ENCODE peak calls at places on chromosomes 16 and 17, in four cellular contexts. A is AG10803, J is HL-60, V is H1. K is an unnamed sample.

GRCh38 chr17:4886830-4887229 is 12.5 kb upstream of the C17orf107 start:
- DNase-seq in A (no peak), J (no peak), V (no peak), K (no peak)

GRCh38 chr16:12463961-12464360 is 339.7 kb downstream of the CPPED1 start:
- DNase-seq in A (no peak), J (no peak), V (no peak), K (no peak)

GRCh38 chr17:54007855-54008254 is 185.1 kb downstream of the KIF2B start:
- DNase-seq in A (no peak), J (no peak), V (no peak), K (no peak)

GRCh38 chr17:75864448-75864871 is 9.3 kb upstream of the WBP2 start:
- DNase-seq in A (peak), J (peak), V (no peak), K (peak)

GRCh38 chr17:6177941-6178694 is 107.9 kb downstream of the WSCD1 start:
- DNase-seq in A (no peak), J (no peak), V (no peak), K (no peak)

GRCh38 chr16:11005611-11005975 is 61.2 kb downstream of the CLEC16A start:
- DNase-seq in A (peak), J (no peak), V (no peak), K (peak)

GRCh38 chr16:26050489-26050888 is 358.7 kb downstream of the HS3ST4 start:
- DNase-seq in A (no peak), J (no peak), V (no peak), K (no peak)

GRCh38 chr16:29665294-29666077 is 2.4 kb downstream of the SPN start:
- DNase-seq in A (no peak), J (peak), V (no peak), K (no peak)

GRCh38 chr17:80821546-80821945 is 170.1 kb upstream of the CHMP6 start:
- DNase-seq in A (no peak), J (no peak), V (no peak), K (no peak)

GRCh38 chr16:74451951-74452758 is 30.9 kb upstream of the CLEC18B start:
- DNase-seq in A (no peak), J (no peak), V (no peak), K (no peak)

GRCh38 chr17:15108992-15109391 is 156.1 kb downstream of the PMP22 start:
- DNase-seq in A (no peak), J (no peak), V (no peak), K (no peak)

GRCh38 chr16:48720266-48720665 is 110.3 kb upstream of the N4BP1 start:
- DNase-seq in A (no peak), J (no peak), V (peak), K (peak)

GRCh38 chr16:14310519-14310991 is 239.4 kb downstream of the MRTFB start:
- DNase-seq in A (peak), J (no peak), V (no peak), K (no peak)

GRCh38 chr17:82022981-82023446 is at the start of gene LRRC45:
- DNase-seq in A (peak), J (peak), V (peak), K (peak)

GRCh38 chr16:67022531-67023214 is 6.3 kb upstream of the CBFB start:
- DNase-seq in A (peak), J (no peak), V (no peak), K (no peak)

GRCh38 chr16:21211486-21211885 is at the start of gene ZP2:
- DNase-seq in A (no peak), J (no peak), V (no peak), K (no peak)

GRCh38 chr16:20166531-20167235 is 93.0 kb upstream of the GPR139 start:
- DNase-seq in A (no peak), J (no peak), V (no peak), K (no peak)

GRCh38 chr17:81966343-81967243 is 5.6 kb upstream of the NOTUM start:
- DNase-seq in A (peak), J (peak), V (no peak), K (no peak)

GRCh38 chr17:930258-930657 is 49.3 kb downstream of the NXN start:
- DNase-seq in A (no peak), J (no peak), V (no peak), K (no peak)

GRCh38 chr17:13587487-13588338 is 14.0 kb downstream of the HS3ST3A1 start:
- DNase-seq in A (peak), J (no peak), V (no peak), K (no peak)

GRCh38 chr17:21689604-21690003 is 2.7 kb upstream of the KCNJ18 start:
- DNase-seq in A (peak), J (no peak), V (no peak), K (peak)

GRCh38 chr17:32627233-32628008 is 140.6 kb downstream of the CDK5R1 start:
- DNase-seq in A (peak), J (no peak), V (peak), K (peak)

GRCh38 chr17:45050680-45051059 is 762 bp downstream of the DCAKD start:
- DNase-seq in A (no peak), J (peak), V (no peak), K (no peak)

GRCh38 chr16:27383511-27384243 is 18.3 kb upstream of the IL21R start:
- DNase-seq in A (no peak), J (peak), V (no peak), K (no peak)

GRCh38 chr17:51056813-51057510 is 63.7 kb downstream of the SPAG9 start:
- DNase-seq in A (peak), J (peak), V (no peak), K (peak)

GRCh38 chr17:43732961-43733360 is 25.6 kb downstream of the SOST start:
- DNase-seq in A (peak), J (no peak), V (no peak), K (peak)

GRCh38 chr16:2809149-2809760 is 7.8 kb upstream of the PRSS21 start:
- DNase-seq in A (no peak), J (no peak), V (no peak), K (no peak)

GRCh38 chr17:34616148-34616547 is 36.8 kb downstream of the TMEM132E start:
- DNase-seq in A (no peak), J (no peak), V (no peak), K (no peak)

GRCh38 chr17:11296994-11297393 is 56.0 kb downstream of the SHISA6 start:
- DNase-seq in A (no peak), J (no peak), V (no peak), K (no peak)

GRCh38 chr17:27009087-27009486 is 284.8 kb upstream of the WSB1 start:
- DNase-seq in A (no peak), J (no peak), V (no peak), K (no peak)

DNA sequence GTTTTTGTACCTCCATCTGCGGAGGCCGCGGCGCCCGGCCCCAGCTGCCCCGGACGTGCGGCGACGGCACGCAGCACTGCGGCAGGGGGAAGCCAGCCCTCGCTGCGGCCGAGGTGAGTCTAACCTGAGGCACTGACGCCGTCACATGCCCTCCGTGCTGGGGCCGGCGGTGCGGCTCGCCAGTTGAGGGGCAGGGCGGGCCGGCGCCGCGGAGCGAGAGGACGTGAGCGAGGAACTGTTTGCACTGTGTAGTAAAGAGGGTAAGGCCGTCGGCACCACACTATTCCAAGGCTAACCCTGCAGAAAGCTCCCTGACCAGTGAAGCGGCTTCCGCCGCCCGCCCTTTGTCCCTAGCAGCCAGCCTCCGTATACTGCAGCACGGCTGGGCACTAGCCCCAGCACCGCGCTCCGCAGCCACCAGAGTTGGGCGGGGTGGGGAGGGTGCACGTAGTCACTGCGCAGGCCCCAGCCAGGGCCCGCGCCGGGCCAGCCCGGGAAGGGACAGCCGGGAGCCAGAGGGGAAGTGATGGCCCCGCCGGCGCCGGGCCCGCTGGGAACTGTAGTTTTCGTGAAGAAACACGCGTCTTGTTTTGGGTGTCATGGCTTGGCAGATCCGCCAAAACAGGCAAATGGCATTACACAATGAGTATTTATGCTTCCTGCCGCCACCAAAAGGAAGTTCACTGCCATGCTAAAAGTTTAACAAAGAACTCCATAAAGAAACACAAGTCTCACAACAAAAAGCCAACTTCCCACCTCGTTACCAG is 580 bp upstream of the KANSL1 start:
- DNase-seq in A (peak), J (peak), V (peak), K (peak)
- TF ChIP-seq CTCF in A (peak), J (no peak), V (peak), K (peak)

DNA sequence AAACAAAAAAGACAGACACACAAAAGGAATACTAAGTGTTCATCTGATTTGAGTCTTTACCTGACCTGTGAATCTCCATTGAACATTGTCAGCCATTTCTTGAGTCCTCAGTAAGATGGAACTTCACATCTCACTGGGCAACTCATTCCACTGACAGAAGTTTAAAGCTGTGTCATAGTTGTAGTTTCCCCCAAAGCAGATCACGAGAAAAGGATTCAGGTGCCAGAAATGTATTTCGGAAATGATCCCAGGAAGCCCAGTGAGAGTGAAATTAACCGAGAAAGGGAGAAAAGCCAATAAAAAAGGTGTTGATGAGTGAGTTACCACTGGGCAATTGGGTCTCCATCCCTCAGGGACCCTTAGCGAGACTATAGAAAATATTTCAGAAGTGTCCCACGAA is 6.5 kb downstream of the CHD9 start:
- DNase-seq in A (no peak), J (no peak), V (no peak), K (no peak)
- H3K4me3 ChIP-seq in A (no peak), J (no peak), V (no peak), K (no peak)

GRCh38 chr17:41061969-41062368 is 2.1 kb upstream of the KRTAP2-3 start:
- DNase-seq in A (peak), J (no peak), V (no peak), K (peak)
- TF ChIP-seq CTCF in A (peak), J (no peak), V (no peak), K (no peak)

GRCh38 chr16:15975172-15975571 is 25.8 kb downstream of the ABCC1 start:
- DNase-seq in A (no peak), J (no peak), V (no peak), K (no peak)
- H3K4me3 ChIP-seq in A (no peak), J (no peak), V (no peak), K (no peak)

GRCh38 chr16:87836346-87836843 is 32.9 kb downstream of the SLC7A5 start:
- DNase-seq in A (no peak), J (no peak), V (no peak), K (no peak)
- TF ChIP-seq CTCF in A (no peak), J (no peak), V (no peak), K (no peak)

GRCh38 chr16:46973457-46974324 is at the start of gene DNAJA2:
- DNase-seq in A (peak), J (peak), V (peak), K (peak)

GRCh38 chr16:46972971-46973456 is 460 bp downstream of the DNAJA2 start:
- DNase-seq in A (no peak), J (no peak), V (no peak), K (peak)

GRCh38 chr16:46975165-46975564 is 1.7 kb upstream of the DNAJA2 start:
- DNase-seq in A (no peak), J (no peak), V (no peak), K (no peak)

GRCh38 chr16:46975908-46976470 is 2.5 kb upstream of the DNAJA2 start:
- DNase-seq in A (no peak), J (no peak), V (no peak), K (no peak)

GRCh38 chr16:46974352-46974751 is 878 bp upstream of the DNAJA2 start:
- DNase-seq in A (peak), J (peak), V (no peak), K (peak)
- H3K4me3 ChIP-seq in A (peak), J (peak), V (peak), K (peak)

GRCh38 chr17:40815381-40815780 is 7.0 kb downstream of the KRT10 start:
- DNase-seq in A (no peak), J (no peak), V (no peak), K (no peak)

GRCh38 chr17:40810505-40810904 is 10.7 kb upstream of the KRT28 start:
- DNase-seq in A (no peak), J (no peak), V (no peak), K (peak)

GRCh38 chr17:40813804-40814203 is 8.6 kb downstream of the KRT10 start:
- DNase-seq in A (no peak), J (no peak), V (no peak), K (peak)

GRCh38 chr17:40809721-40810421 is 10.1 kb upstream of the KRT28 start:
- DNase-seq in A (peak), J (no peak), V (no peak), K (no peak)

GRCh38 chr17:40812639-40813038 is 9.8 kb downstream of the KRT10 start:
- DNase-seq in A (no peak), J (no peak), V (no peak), K (no peak)
- TF ChIP-seq CTCF in A (no peak), J (no peak), V (no peak), K (no peak)

K was measured in epithelial cell of esophagus.